ENCODE peak calls at places on chromosomes 7 and 10, in seven cellular contexts. R is spleen; H is fibroblast of lung; C is CD8-positive, alpha-beta T cell; M is neural progenitor cell; B is lung; U is H1. O is an unnamed sample. For H3K4me1, the result is how much of the 10 kb centered on the place peaks cover.

GRCh38 chr7:49635800-49636199 is 137.6 kb upstream of the VWC2 start:
- DNase-seq in H (no peak), R (no peak), C (no peak), U (no peak), M (no peak), B (no peak), O (peak)

GRCh38 chr10:95833038-95833673 is 74.6 kb upstream of the CC2D2B start:
- DNase-seq in U (no peak), B (no peak), M (no peak), R (no peak), H (no peak), C (no peak), O (no peak)

GRCh38 chr10:21950566-21950965 is 53.0 kb downstream of the DNAJC1 start:
- DNase-seq in H (peak), R (no peak), B (no peak), M (no peak), U (no peak), C (no peak), O (no peak)

GRCh38 chr7:22270371-22270770 is 86.6 kb downstream of the RAPGEF5 start:
- DNase-seq in R (no peak), M (no peak), U (no peak), B (no peak), C (no peak), H (peak), O (no peak)

GRCh38 chr10:77504196-77504869 is 133.3 kb downstream of the KCNMA1 start:
- DNase-seq in C (no peak), B (no peak), M (no peak), H (peak), U (no peak), R (no peak), O (no peak)

GRCh38 chr10:44293306-44293778 is 91.6 kb downstream of the CXCL12 start:
- DNase-seq in M (peak), B (no peak), C (no peak), H (no peak), U (no peak), R (no peak), O (no peak)

GRCh38 chr10:63901228-63901627 is 380.0 kb downstream of the REEP3 start:
- DNase-seq in U (no peak), C (no peak), B (no peak), M (no peak), H (no peak), R (no peak), O (peak)

GRCh38 chr7:118153551-118154177 is 30.3 kb upstream of the LSM8 start:
- DNase-seq in C (no peak), U (no peak), R (no peak), B (no peak), H (peak), M (peak), O (peak)

GRCh38 chr10:72387187-72387586 is 32.5 kb upstream of the DNAJB12 start:
- DNase-seq in M (no peak), H (no peak), R (no peak), U (no peak), B (no peak), C (no peak), O (no peak)

GRCh38 chr7:28169166-28169713 is 11.4 kb downstream of the JAZF1 start:
- DNase-seq in R (no peak), H (peak), M (no peak), B (no peak), C (no peak), U (no peak), O (no peak)

GRCh38 chr7:39890411-39890810 is 59.6 kb upstream of the CDK13 start:
- DNase-seq in M (no peak), R (no peak), U (no peak), H (peak), B (no peak), C (no peak), O (no peak)

GRCh38 chr10:21530168-21530567 is 3.9 kb upstream of the MLLT10 start:
- DNase-seq in C (no peak), M (no peak), U (no peak), H (peak), B (no peak), R (no peak), O (no peak)

GRCh38 chr10:119348516-119349240 is 141.3 kb downstream of the GRK5 start:
- DNase-seq in U (no peak), B (no peak), M (no peak), C (no peak), R (no peak), H (peak), O (no peak)

GRCh38 chr10:100748251-100749058 is 3.1 kb downstream of the PAX2 start:
- DNase-seq in M (peak), R (no peak), C (no peak), H (no peak), U (no peak), B (no peak), O (no peak)
- H3K4me1 ChIP-seq in M (half or more), R (half or more), C (half or more), H (under half), U (under half), B (under half), O (under half)

DNA sequence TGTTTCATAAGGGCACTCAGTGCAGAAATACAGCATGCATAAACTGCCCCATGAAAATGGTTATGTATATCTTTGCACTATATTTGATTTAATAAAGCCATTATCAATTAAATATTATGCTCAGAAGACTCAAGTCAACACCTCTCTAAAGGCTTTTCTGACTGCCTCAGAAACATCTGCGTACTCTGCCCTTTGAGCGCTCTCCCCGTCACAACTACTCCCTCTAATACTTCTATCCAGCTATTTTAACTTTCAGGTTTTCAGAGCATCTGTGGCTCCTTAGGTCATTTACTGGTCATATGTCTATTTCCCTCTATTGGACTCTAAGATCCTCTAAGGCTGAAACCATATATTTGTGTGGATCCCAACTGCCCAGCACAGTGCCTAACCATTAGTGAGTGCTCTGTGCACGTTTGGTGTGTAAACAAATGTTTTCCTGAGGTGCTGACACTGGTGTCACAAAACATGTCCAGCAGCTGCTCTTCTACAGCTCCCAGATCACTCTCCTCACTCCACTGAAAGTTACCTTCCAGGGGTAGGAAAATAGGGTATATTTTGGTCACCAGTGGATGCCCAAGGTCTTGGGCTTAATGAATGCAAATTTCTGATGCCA is 179.1 kb downstream of the BTAF1 start:
- DNase-seq in R (no peak), U (no peak), M (no peak), C (no peak), H (no peak), B (no peak), O (no peak)
- H3K27ac ChIP-seq in R (no peak), U (no peak), M (no peak), C (no peak), H (no peak), B (no peak), O (no peak)

GRCh38 chr10:113957013-113957412 is 86.7 kb upstream of the ADRB1 start:
- DNase-seq in B (no peak), U (no peak), H (peak), R (no peak), C (no peak), M (no peak), O (no peak)

GRCh38 chr10:113959383-113959760 is 84.3 kb upstream of the ADRB1 start:
- DNase-seq in C (no peak), B (no peak), H (no peak), R (no peak), U (no peak), M (no peak), O (no peak)

GRCh38 chr10:113961261-113961938 is 82.3 kb upstream of the ADRB1 start:
- DNase-seq in H (no peak), U (no peak), R (no peak), B (no peak), C (peak), M (no peak), O (no peak)

GRCh38 chr10:113958631-113959382 is 84.9 kb upstream of the ADRB1 start:
- DNase-seq in H (peak), U (no peak), R (no peak), C (no peak), M (no peak), B (peak), O (peak)

DNA sequence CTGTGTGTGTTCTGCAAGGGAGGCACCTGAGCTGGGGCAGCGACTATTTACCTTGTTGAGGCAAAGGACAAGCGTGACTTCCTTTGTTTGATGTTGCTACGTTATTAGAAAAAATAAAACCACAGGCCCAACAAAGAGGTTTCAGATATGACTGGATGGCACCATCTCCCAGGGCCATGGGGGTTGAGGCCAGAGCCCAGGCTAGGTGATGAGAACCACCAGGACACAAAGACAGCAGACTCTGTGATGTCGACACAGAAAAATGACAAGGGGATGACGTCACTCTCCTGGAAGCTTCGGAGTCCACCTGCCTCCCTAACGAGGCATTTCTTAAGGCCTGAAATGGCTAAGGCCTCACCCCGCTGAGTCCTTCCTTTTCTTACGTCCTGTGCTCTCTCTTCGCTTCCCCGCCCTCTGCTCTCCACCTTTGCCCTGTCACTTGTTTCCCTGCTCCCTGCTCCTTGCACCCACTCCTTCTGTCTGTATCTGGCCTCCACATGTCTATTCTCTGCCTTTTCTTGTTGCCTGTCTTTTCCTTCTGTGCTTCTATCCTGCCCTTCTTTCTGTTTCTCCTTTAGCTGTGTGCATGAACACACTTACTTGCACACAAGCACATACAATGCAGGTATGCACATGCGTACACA is 82.9 kb upstream of the ADRB1 start:
- DNase-seq in R (no peak), U (peak), B (peak), C (no peak), H (peak), M (peak), O (no peak)
- H3K4me3 ChIP-seq in R (no peak), U (no peak), B (no peak), C (no peak), H (no peak), M (no peak), O (no peak)

GRCh38 chr10:123862421-123863188 is 29.0 kb downstream of the CPXM2 start:
- DNase-seq in U (no peak), R (no peak), M (no peak), C (no peak), B (no peak), H (no peak), O (no peak)
- H3K4me1 ChIP-seq in U (under half), R (under half), M (under half), C (under half), B (under half), H (under half), O (under half)

DNA sequence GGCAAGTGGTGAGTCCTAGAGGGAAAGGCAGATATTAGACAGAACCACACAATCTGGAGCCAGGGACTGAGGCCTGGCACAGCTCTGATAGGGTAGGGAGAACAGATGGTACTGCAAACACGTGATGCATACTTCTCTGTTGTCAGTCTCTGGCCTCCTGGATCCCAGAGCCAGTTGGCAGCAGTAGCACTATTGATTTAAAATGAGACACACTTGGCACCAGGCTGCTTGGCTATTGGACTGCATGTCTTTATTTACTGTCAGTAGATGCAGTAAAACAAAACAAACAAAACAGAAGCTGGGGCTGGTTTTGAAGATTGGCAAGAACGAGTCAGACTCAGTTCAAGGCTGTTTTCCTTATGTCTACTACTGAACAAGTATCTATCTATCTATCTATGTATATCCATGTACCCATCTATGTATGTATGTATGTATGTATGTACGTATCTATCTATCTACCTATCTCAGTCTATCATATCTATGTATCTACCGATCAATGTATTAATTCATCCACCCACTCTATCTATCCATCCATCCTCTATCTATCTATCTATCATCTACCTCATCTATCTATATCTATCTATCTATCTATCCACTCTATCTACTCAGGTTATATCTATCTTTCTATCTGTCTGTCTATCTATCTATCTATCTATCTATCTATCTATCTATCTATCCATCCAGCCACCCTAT is 23.4 kb upstream of the MGAM2 start:
- DNase-seq in C (no peak), H (no peak), B (no peak), M (no peak), U (no peak), R (no peak), O (no peak)
- H3K27ac ChIP-seq in C (no peak), H (no peak), B (no peak), M (no peak), U (no peak), R (no peak), O (no peak)

GRCh38 chr10:79137404-79137803 is 68.6 kb downstream of the ZMIZ1 start:
- DNase-seq in H (peak), B (no peak), U (no peak), R (no peak), M (no peak), C (no peak), O (peak)
- H3K4me3 ChIP-seq in H (no peak), B (no peak), U (no peak), R (no peak), M (no peak), C (peak), O (peak)

GRCh38 chr7:30247546-30248386 is 36.6 kb upstream of the ZNRF2 start:
- DNase-seq in C (no peak), B (no peak), R (no peak), U (no peak), H (no peak), M (peak), O (no peak)

GRCh38 chr7:30246392-30246791 is 38.0 kb upstream of the ZNRF2 start:
- DNase-seq in H (no peak), U (no peak), C (no peak), B (no peak), M (no peak), R (no peak), O (no peak)

GRCh38 chr7:30244340-30244739 is 40.1 kb upstream of the ZNRF2 start:
- DNase-seq in H (no peak), C (no peak), R (no peak), B (no peak), U (no peak), M (no peak), O (no peak)

GRCh38 chr7:30249316-30249715 is 35.1 kb upstream of the ZNRF2 start:
- DNase-seq in B (no peak), U (no peak), C (no peak), M (no peak), R (no peak), H (no peak), O (no peak)

GRCh38 chr7:30245913-30246312 is 38.5 kb upstream of the ZNRF2 start:
- DNase-seq in U (no peak), H (no peak), R (no peak), C (no peak), B (no peak), M (no peak), O (no peak)
- H3K4me1 ChIP-seq in U (under half), H (under half), R (under half), C (under half), B (under half), M (under half), O (under half)

DNA sequence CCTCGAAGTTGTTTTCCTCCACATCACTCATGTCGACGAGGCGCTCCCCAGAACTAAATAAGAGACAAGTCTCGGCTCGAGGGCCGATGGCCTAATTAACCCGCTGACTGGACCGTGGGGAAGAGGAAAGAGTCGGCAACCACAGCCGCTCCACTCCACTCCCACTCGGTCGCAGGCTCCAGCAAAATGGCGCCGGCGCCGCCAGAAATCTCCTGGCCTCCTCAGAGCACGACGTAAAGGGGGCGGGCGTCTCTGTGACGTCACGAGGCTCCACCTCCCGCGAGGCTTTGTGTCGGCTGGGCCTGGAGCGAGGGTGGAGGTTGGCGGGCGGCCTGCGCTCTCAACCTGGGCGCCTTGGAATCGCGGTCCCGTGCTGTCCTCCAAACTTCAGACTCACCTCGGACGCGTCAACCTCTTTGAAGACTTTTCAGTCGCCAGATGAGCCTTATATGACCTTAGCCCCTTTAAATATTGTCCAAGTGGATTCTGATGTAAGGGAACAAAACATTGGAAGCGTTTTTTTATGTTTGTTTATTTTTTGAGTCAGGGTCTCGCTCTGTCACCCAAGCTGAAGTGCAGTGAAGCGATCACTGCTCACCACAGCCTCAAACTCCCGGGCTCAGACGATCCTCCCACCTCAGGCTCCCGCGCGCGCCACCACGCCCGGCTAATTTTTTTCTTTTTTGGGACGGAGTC is at the start of gene TRA2A:
- DNase-seq in R (peak), U (peak), B (peak), H (peak), M (peak), C (peak), O (peak)
- H3K27ac ChIP-seq in R (peak), U (peak), B (peak), H (peak), M (peak), C (peak), O (peak)

GRCh38 chr10:5776881-5777197 is 36.4 kb downstream of the GDI2 start:
- DNase-seq in U (no peak), H (peak), C (no peak), M (no peak), B (no peak), R (no peak), O (no peak)

GRCh38 chr10:5779753-5780152 is 33.5 kb downstream of the GDI2 start:
- DNase-seq in U (no peak), M (no peak), B (no peak), R (no peak), H (peak), C (no peak), O (no peak)

GRCh38 chr10:5775705-5776104 is 37.5 kb downstream of the GDI2 start:
- DNase-seq in B (no peak), R (peak), U (no peak), C (peak), H (no peak), M (no peak), O (no peak)

GRCh38 chr10:5774987-5775386 is 38.2 kb downstream of the GDI2 start:
- DNase-seq in R (no peak), H (no peak), C (no peak), M (no peak), U (no peak), B (no peak), O (no peak)

GRCh38 chr10:5776150-5776880 is 36.9 kb downstream of the GDI2 start:
- DNase-seq in C (no peak), U (no peak), R (no peak), H (peak), B (no peak), M (peak), O (no peak)
- H3K4me3 ChIP-seq in C (peak), U (no peak), R (no peak), H (no peak), B (no peak), M (no peak), O (no peak)

DNA sequence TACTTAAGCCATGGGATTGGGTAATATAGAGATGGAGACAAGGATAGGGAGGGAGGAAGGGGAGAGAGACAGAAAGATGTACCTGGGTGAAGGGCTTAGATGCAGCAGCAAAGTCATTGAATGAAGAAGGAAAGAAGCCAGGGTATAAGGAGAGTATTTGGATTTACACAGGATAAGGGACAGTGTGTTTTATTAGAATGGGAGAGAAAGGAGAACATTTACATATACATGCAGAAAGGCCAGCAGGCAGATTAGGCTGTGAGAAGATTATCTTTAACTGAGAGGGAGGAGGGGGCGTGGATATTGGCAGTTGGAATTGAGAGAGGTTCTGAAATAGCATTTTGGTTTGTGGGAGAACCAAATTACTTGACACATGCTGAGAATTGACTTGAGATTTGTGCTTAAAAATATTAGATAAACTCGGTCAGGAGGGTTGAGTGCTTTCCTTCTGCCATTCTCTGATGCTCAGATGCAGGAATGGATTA is 161.5 kb upstream of the ZNF804B start:
- DNase-seq in M (no peak), U (no peak), C (no peak), H (no peak), B (no peak), R (no peak), O (no peak)
- H3K4me1 ChIP-seq in M (under half), U (under half), C (under half), H (under half), B (under half), R (under half), O (under half)